ENCODE peak calls at places on chromosomes 1 and 21, in eight cellular contexts. B, M, K, S, G, Q, V and H are unnamed samples.

GRCh38 chr1:46013566-46013965 is 118.9 kb downstream of the PIK3R3 start:
- DNase-seq in M (no peak), Q (no peak), G (no peak), S (no peak), B (no peak), V (no peak), K (no peak), H (no peak)

GRCh38 chr1:42962641-42963377 is 4.1 kb upstream of the SLC2A1 start:
- DNase-seq in S (no peak), B (no peak), V (peak; percentile 63), K (no peak), M (no peak), G (no peak), Q (no peak), H (no peak)

GRCh38 chr21:39141502-39141901 is 41.7 kb downstream of the PSMG1 start:
- DNase-seq in M (no peak), S (no peak), B (no peak), K (no peak), G (no peak), V (no peak), Q (peak; percentile 27), H (peak; percentile 15)

GRCh38 chr1:225754940-225755635 is 22.5 kb upstream of the SRP9 start:
- DNase-seq in G (no peak), M (no peak), S (no peak), Q (peak; percentile 89), B (no peak), V (no peak), K (peak; percentile 60), H (no peak)

GRCh38 chr1:232166942-232167341 is 463.0 kb downstream of the SIPA1L2 start:
- DNase-seq in V (no peak), Q (no peak), B (no peak), M (no peak), K (no peak), S (no peak), G (no peak), H (no peak)

GRCh38 chr1:45018599-45019230 is 6.7 kb downstream of the UROD start:
- DNase-seq in S (peak; percentile 34), V (peak; percentile 81), M (peak; percentile 81), G (peak; percentile 48), Q (peak; percentile 65), K (peak; percentile 35), B (peak; percentile 30), H (no peak)

GRCh38 chr1:227961651-227962050 is 13.9 kb upstream of the WNT9A start:
- DNase-seq in S (peak; percentile 44), K (no peak), B (no peak), V (no peak), M (no peak), G (no peak), Q (no peak), H (no peak)

GRCh38 chr1:61580417-61580816 is 144.5 kb downstream of the TM2D1 start:
- DNase-seq in B (no peak), M (no peak), G (no peak), V (no peak), Q (no peak), S (no peak), K (no peak), H (no peak)

GRCh38 chr1:32159189-32159588 is 20.3 kb upstream of the TXLNA start:
- DNase-seq in S (no peak), M (no peak), K (no peak), B (no peak), Q (no peak), G (peak; percentile 61), V (no peak), H (no peak)

GRCh38 chr1:11529763-11530730 is 51.1 kb downstream of the DISP3 start:
- DNase-seq in K (no peak), G (no peak), S (no peak), V (no peak), Q (no peak), M (no peak), B (no peak), H (no peak)

GRCh38 chr1:119978018-119978505 is 81.7 kb upstream of the ADAM30 start:
- DNase-seq in Q (no peak), K (no peak), M (no peak), B (no peak), V (no peak), S (no peak), G (no peak), H (no peak)

GRCh38 chr1:97999320-97999719 is 78.5 kb upstream of the DPYD start:
- DNase-seq in G (no peak), M (no peak), K (no peak), V (no peak), S (no peak), B (no peak), Q (peak; percentile 97), H (no peak)

GRCh38 chr1:109823543-109824348 is 60.0 kb upstream of the EPS8L3 start:
- DNase-seq in B (no peak), S (no peak), G (peak; percentile 10), K (no peak), M (no peak), V (no peak), Q (peak; percentile 24), H (no peak)

GRCh38 chr1:179366093-179366800 is 476 bp downstream of the AXDND1 start:
- DNase-seq in M (no peak), B (no peak), S (no peak), K (no peak), G (peak; percentile 15), Q (peak; percentile 28), V (peak; percentile 40), H (no peak)

GRCh38 chr1:119327436-119328155 is 41.0 kb upstream of the HAO2 start:
- DNase-seq in G (no peak), V (peak; percentile 55), K (no peak), B (no peak), Q (peak; percentile 22), S (no peak), M (no peak), H (peak; percentile 27)

GRCh38 chr1:224234017-224234416 is 51.0 kb downstream of the DEGS1 start:
- DNase-seq in G (no peak), V (no peak), Q (no peak), B (no peak), K (no peak), M (no peak), S (no peak), H (no peak)

GRCh38 chr1:24948072-24948827 is 18.2 kb upstream of the RUNX3 start:
- DNase-seq in S (no peak), K (no peak), B (no peak), V (no peak), Q (no peak), G (no peak), M (no peak), H (no peak)

GRCh38 chr1:59593798-59594790 is 220.7 kb upstream of the HOOK1 start:
- DNase-seq in B (no peak), K (no peak), Q (no peak), V (no peak), S (no peak), M (no peak), G (no peak), H (no peak)